ENCODE peak calls at places on chromosomes 16 and 17, in seven cellular contexts. One of them, this sample, is unnamed.

GRCh38 chr17:73695035-73695738 is 50.9 kb upstream of the SDK2 start:
- DNase-seq in NB4: peak
- DNase-seq in AG10803: no peak
- DNase-seq in fibroblast of lung: no peak
- DNase-seq in stomach: no peak
- DNase-seq in heart left ventricle: no peak
- DNase-seq in CD8-positive, alpha-beta T cell: no peak
- DNase-seq in this sample: no peak

GRCh38 chr17:32111141-32111771 is 31.0 kb upstream of the RHOT1 start:
- DNase-seq in NB4: peak
- DNase-seq in AG10803: no peak
- DNase-seq in fibroblast of lung: peak
- DNase-seq in stomach: peak
- DNase-seq in heart left ventricle: peak
- DNase-seq in CD8-positive, alpha-beta T cell: peak
- DNase-seq in this sample: no peak

GRCh38 chr16:49637511-49637910 is 218.4 kb downstream of the ZNF423 start:
- DNase-seq in NB4: no peak
- DNase-seq in AG10803: no peak
- DNase-seq in fibroblast of lung: no peak
- DNase-seq in stomach: no peak
- DNase-seq in heart left ventricle: no peak
- DNase-seq in CD8-positive, alpha-beta T cell: no peak
- DNase-seq in this sample: no peak

GRCh38 chr17:60146206-60146605 is 3.6 kb upstream of the CA4 start:
- DNase-seq in NB4: no peak
- DNase-seq in AG10803: no peak
- DNase-seq in fibroblast of lung: no peak
- DNase-seq in stomach: no peak
- DNase-seq in heart left ventricle: no peak
- DNase-seq in CD8-positive, alpha-beta T cell: no peak
- DNase-seq in this sample: no peak

GRCh38 chr16:59210955-59211541 is 476.9 kb upstream of the GOT2 start:
- DNase-seq in NB4: no peak
- DNase-seq in AG10803: peak
- DNase-seq in fibroblast of lung: peak
- DNase-seq in stomach: no peak
- DNase-seq in heart left ventricle: peak
- DNase-seq in CD8-positive, alpha-beta T cell: no peak
- DNase-seq in this sample: no peak

GRCh38 chr16:86910821-86911220 is 332.5 kb downstream of the FOXL1 start:
- DNase-seq in NB4: no peak
- DNase-seq in AG10803: no peak
- DNase-seq in fibroblast of lung: no peak
- DNase-seq in stomach: no peak
- DNase-seq in heart left ventricle: no peak
- DNase-seq in CD8-positive, alpha-beta T cell: no peak
- DNase-seq in this sample: no peak

GRCh38 chr17:78421534-78422266 is 43.3 kb downstream of the PGS1 start:
- DNase-seq in NB4: peak
- DNase-seq in AG10803: peak
- DNase-seq in fibroblast of lung: peak
- DNase-seq in stomach: peak
- DNase-seq in heart left ventricle: peak
- DNase-seq in CD8-positive, alpha-beta T cell: peak
- DNase-seq in this sample: peak

GRCh38 chr17:62966426-62967110 is 533 bp downstream of the TANC2 start:
- DNase-seq in NB4: peak
- DNase-seq in AG10803: no peak
- DNase-seq in fibroblast of lung: no peak
- DNase-seq in stomach: peak
- DNase-seq in heart left ventricle: no peak
- DNase-seq in CD8-positive, alpha-beta T cell: peak
- DNase-seq in this sample: peak

GRCh38 chr17:57706761-57707160 is 38.3 kb downstream of the CCDC182 start:
- DNase-seq in NB4: no peak
- DNase-seq in AG10803: no peak
- DNase-seq in fibroblast of lung: no peak
- DNase-seq in stomach: no peak
- DNase-seq in heart left ventricle: no peak
- DNase-seq in CD8-positive, alpha-beta T cell: no peak
- DNase-seq in this sample: no peak

DNA sequence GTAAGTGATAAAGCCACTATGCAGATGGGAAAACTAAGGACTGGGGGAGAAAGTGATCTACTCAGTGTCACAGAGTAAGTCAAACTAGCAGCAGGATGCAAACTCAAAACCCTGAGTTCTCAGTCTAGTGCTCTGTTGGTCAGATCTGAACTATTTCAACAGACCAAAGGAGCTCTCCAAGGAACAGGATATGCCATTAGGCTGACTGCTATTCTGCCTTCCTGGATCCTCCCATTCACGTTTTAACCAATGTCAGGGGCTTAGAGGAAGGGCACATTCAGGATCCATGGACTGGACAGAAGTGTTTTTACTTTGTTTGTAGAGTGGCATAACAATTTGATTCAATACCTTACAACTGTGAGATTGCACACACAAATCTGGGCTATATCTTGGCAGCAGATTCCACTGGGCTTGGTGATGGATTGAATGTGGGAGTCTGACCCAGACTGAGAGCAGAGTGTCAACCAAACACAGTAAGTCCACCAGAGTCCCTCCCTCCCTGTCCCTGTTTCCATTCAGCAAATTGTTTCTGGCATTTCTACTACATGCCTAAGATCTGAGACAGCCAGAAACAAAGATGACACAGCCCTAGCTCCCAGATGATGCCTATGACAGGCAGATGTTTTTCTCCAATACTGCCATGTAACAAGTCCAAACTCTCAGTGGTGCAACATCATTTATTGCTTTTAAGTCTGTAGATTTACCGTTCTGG is 337.8 kb upstream of the CDH5 start:
- DNase-seq in NB4: no peak
- DNase-seq in AG10803: peak
- DNase-seq in fibroblast of lung: peak
- DNase-seq in stomach: no peak
- DNase-seq in heart left ventricle: no peak
- DNase-seq in CD8-positive, alpha-beta T cell: no peak
- DNase-seq in this sample: no peak
- H3K4me3 ChIP-seq in NB4: no peak
- H3K4me3 ChIP-seq in AG10803: no peak
- H3K4me3 ChIP-seq in fibroblast of lung: no peak
- H3K4me3 ChIP-seq in stomach: no peak
- H3K4me3 ChIP-seq in heart left ventricle: no peak
- H3K4me3 ChIP-seq in CD8-positive, alpha-beta T cell: no peak
- H3K4me3 ChIP-seq in this sample: no peak

GRCh38 chr17:44400226-44400847 is 10.9 kb upstream of the ITGA2B start:
- DNase-seq in NB4: peak
- DNase-seq in AG10803: peak
- DNase-seq in fibroblast of lung: peak
- DNase-seq in stomach: no peak
- DNase-seq in heart left ventricle: no peak
- DNase-seq in CD8-positive, alpha-beta T cell: no peak
- DNase-seq in this sample: no peak
- TF ChIP-seq CTCF in NB4: peak
- TF ChIP-seq CTCF in AG10803: peak
- TF ChIP-seq CTCF in fibroblast of lung: peak
- TF ChIP-seq CTCF in stomach: peak
- TF ChIP-seq CTCF in heart left ventricle: peak
- TF ChIP-seq CTCF in CD8-positive, alpha-beta T cell: no peak
- TF ChIP-seq CTCF in this sample: peak

DNA sequence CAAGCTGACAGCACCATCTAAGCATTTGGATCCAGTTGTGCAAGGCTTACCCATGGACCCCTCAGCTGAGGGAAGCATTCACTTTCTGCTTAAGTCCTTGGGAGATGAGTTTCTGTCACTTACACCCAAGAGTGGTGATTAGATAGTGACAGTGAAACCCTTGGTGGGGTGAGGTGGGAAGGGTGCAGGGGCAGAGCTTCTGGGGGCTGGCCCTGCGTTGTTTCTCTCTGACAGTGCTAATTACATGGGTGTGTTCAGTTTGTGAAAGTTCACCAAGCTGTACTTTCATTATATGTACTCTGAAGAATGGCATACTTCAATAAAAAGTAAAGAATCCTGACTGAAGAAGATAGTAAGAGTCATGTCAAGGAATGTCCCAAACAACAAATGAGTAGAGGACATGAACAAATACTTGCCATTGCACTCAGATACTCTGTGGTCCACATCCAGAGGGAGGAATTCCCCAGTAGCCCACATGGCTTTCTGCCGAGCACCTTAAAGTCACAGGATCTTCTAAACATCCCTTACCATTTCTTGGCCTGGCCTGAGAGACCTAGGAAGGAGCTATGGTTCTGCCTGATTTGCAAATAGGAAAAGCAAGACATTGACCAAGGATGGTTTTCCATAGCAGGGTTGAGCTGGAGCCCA is 8.5 kb downstream of the CHST6 start:
- DNase-seq in NB4: no peak
- DNase-seq in AG10803: no peak
- DNase-seq in fibroblast of lung: no peak
- DNase-seq in stomach: no peak
- DNase-seq in heart left ventricle: no peak
- DNase-seq in CD8-positive, alpha-beta T cell: no peak
- DNase-seq in this sample: no peak
- H3K4me3 ChIP-seq in NB4: no peak
- H3K4me3 ChIP-seq in AG10803: no peak
- H3K4me3 ChIP-seq in fibroblast of lung: no peak
- H3K4me3 ChIP-seq in stomach: no peak
- H3K4me3 ChIP-seq in heart left ventricle: no peak
- H3K4me3 ChIP-seq in CD8-positive, alpha-beta T cell: no peak
- H3K4me3 ChIP-seq in this sample: no peak

GRCh38 chr16:80277182-80277581 is 263.6 kb upstream of the DYNLRB2 start:
- DNase-seq in NB4: peak
- DNase-seq in AG10803: no peak
- DNase-seq in fibroblast of lung: no peak
- DNase-seq in stomach: no peak
- DNase-seq in heart left ventricle: no peak
- DNase-seq in CD8-positive, alpha-beta T cell: no peak
- DNase-seq in this sample: no peak
- TF ChIP-seq CTCF in NB4: no peak
- TF ChIP-seq CTCF in AG10803: no peak
- TF ChIP-seq CTCF in fibroblast of lung: no peak
- TF ChIP-seq CTCF in stomach: no peak
- TF ChIP-seq CTCF in heart left ventricle: no peak
- TF ChIP-seq CTCF in CD8-positive, alpha-beta T cell: no peak
- TF ChIP-seq CTCF in this sample: no peak